ENCODE peak calls at places on chromosome 1, in six cellular contexts. Y is NCI-H1694 treated with DMSO at 0.1 percent for 48 hours; Q is cortex of kidney; M is head of caudate nucleus; X is activated CD8-positive, alpha-beta memory T cell treated with anti-CD3 and anti-CD28 coated beads, Interleukin-2, amount 50 U/mL, for 4 hours; K is dermis microvascular lymphatic vessel endothelial cell. S is an unnamed sample.
A peak's percentile ranks its signal among the peaks of the same experiment; 100 is the strongest.

GRCh38 chr1:91278754-91279153 is 125.9 kb downstream of the HFM1 start:
- DNase-seq in Y (peak; percentile 37), Q (no peak), M (no peak), X (no peak), K (no peak), S (no peak)

GRCh38 chr1:247077234-247077633 is 1.4 kb downstream of the ZNF670 start:
- DNase-seq in Y (no peak), Q (no peak), M (no peak), X (no peak), K (no peak), S (no peak)

GRCh38 chr1:114892194-114892918 is 37.7 kb downstream of the SYCP1 start:
- DNase-seq in Y (no peak), Q (no peak), M (no peak), X (no peak), K (no peak), S (no peak)

GRCh38 chr1:247079141-247079874 is 697 bp upstream of the ZNF670 start:
- DNase-seq in Y (no peak), Q (no peak), M (no peak), X (no peak), K (peak; percentile 33), S (no peak)

GRCh38 chr1:90176530-90176929 is 181.6 kb downstream of the ZNF326 start:
- DNase-seq in Y (no peak), Q (no peak), M (no peak), X (no peak), K (no peak), S (no peak)

GRCh38 chr1:96049759-96050409 is 671.7 kb upstream of the PTBP2 start:
- DNase-seq in Y (no peak), Q (no peak), M (no peak), X (no peak), K (no peak), S (no peak)

GRCh38 chr1:243731301-243731891 is 118.6 kb downstream of the AKT3 start:
- DNase-seq in Y (no peak), Q (no peak), M (peak; percentile 40), X (no peak), K (no peak), S (no peak)

GRCh38 chr1:151908228-151908691 is 1.1 kb downstream of the THEM4 start:
- DNase-seq in Y (no peak), Q (no peak), M (no peak), X (no peak), K (no peak), S (no peak)

GRCh38 chr1:11893907-11894251 is 32.3 kb downstream of the KIAA2013 start:
- DNase-seq in Y (peak; percentile 42), Q (no peak), M (peak; percentile 70), X (peak; percentile 69), K (no peak), S (peak; percentile 55)

GRCh38 chr1:235990376-235990795 is 74.5 kb downstream of the NID1 start:
- DNase-seq in Y (no peak), Q (no peak), M (no peak), X (no peak), K (no peak), S (no peak)

GRCh38 chr1:39087109-39087834 is 61.1 kb downstream of the NDUFS5 start:
- DNase-seq in Y (no peak), Q (no peak), M (no peak), X (no peak), K (no peak), S (no peak)

GRCh38 chr1:1061682-1062363 is 12.3 kb downstream of the RNF223 start:
- DNase-seq in Y (no peak), Q (no peak), M (no peak), X (no peak), K (no peak), S (no peak)

GRCh38 chr1:96445296-96445695 is 276.3 kb upstream of the PTBP2 start:
- DNase-seq in Y (no peak), Q (no peak), M (no peak), X (no peak), K (no peak), S (no peak)

S was measured in NCI-H524.